ENCODE peak calls at places on chromosomes 2 and 18, in six cellular contexts. L is hepatocyte, O is neural progenitor cell, A is dorsolateral prefrontal cortex, G is adrenal gland, J is colonic mucosa. Q is an unnamed sample.

GRCh38 chr18:11309172-11309571 is 159.8 kb upstream of the PIEZO2 start:
- DNase-seq in L (no peak), O (no peak), A (no peak), G (no peak), J (no peak), Q (peak)

GRCh38 chr2:41947701-41948396 is 100.0 kb upstream of the PKDCC start:
- DNase-seq in L (peak), O (peak), A (no peak), G (no peak), J (no peak), Q (peak)

GRCh38 chr2:28291811-28292455 is 100.7 kb upstream of the FOSL2 start:
- DNase-seq in L (no peak), O (no peak), A (no peak), G (no peak), J (no peak), Q (no peak)

GRCh38 chr2:133993160-133993559 is 260.7 kb upstream of the MGAT5 start:
- DNase-seq in L (peak), O (no peak), A (no peak), G (peak), J (no peak), Q (no peak)

GRCh38 chr2:30305235-30305634 is 73.9 kb downstream of the LBH start:
- DNase-seq in L (no peak), O (no peak), A (no peak), G (no peak), J (no peak), Q (no peak)

GRCh38 chr2:137383391-137383790 is 580.9 kb upstream of the HNMT start:
- DNase-seq in L (no peak), O (peak), A (no peak), G (no peak), J (no peak), Q (no peak)

GRCh38 chr2:35548171-35548570 is 807.4 kb upstream of the CRIM1 start:
- DNase-seq in L (peak), O (no peak), A (no peak), G (no peak), J (no peak), Q (no peak)

GRCh38 chr2:57022496-57022895 is 838.7 kb downstream of the CCDC85A start:
- DNase-seq in L (no peak), O (peak), A (no peak), G (no peak), J (no peak), Q (peak)

GRCh38 chr2:170148161-170148560 is 29.8 kb upstream of the MYO3B start:
- DNase-seq in L (no peak), O (no peak), A (no peak), G (no peak), J (no peak), Q (no peak)

GRCh38 chr2:142596334-142597088 is 281.0 kb upstream of the KYNU start:
- DNase-seq in L (no peak), O (no peak), A (no peak), G (no peak), J (no peak), Q (no peak)

GRCh38 chr2:88601302-88601701 is 26.0 kb downstream of the EIF2AK3 start:
- DNase-seq in L (peak), O (no peak), A (no peak), G (no peak), J (no peak), Q (no peak)

GRCh38 chr2:201500534-201500933 is 49.0 kb downstream of the STRADB start:
- DNase-seq in L (no peak), O (no peak), A (no peak), G (no peak), J (no peak), Q (no peak)

GRCh38 chr2:120476141-120476540 is 130.2 kb downstream of the INHBB start:
- DNase-seq in L (no peak), O (no peak), A (no peak), G (no peak), J (no peak), Q (peak)

GRCh38 chr18:13067124-13067523 is 76.0 kb downstream of the CEP192 start:
- DNase-seq in L (no peak), O (no peak), A (no peak), G (no peak), J (no peak), Q (no peak)

GRCh38 chr2:207055254-207055653 is 110.5 kb downstream of the KLF7 start:
- DNase-seq in L (no peak), O (no peak), A (no peak), G (no peak), J (no peak), Q (no peak)

GRCh38 chr2:18885457-18885856 is 296.1 kb upstream of the NT5C1B start:
- DNase-seq in L (no peak), O (no peak), A (no peak), G (no peak), J (no peak), Q (no peak)

GRCh38 chr18:54386043-54386442 is 28.3 kb downstream of the C18orf54 start:
- DNase-seq in L (peak), O (peak), A (no peak), G (no peak), J (no peak), Q (no peak)

GRCh38 chr18:61556316-61556715 is 223.1 kb downstream of the CDH20 start:
- DNase-seq in L (no peak), O (no peak), A (no peak), G (no peak), J (no peak), Q (no peak)

GRCh38 chr18:26089247-26090129 is 925 bp downstream of the SS18 start:
- DNase-seq in L (peak), O (peak), A (no peak), G (no peak), J (peak), Q (no peak)

GRCh38 chr2:141439524-141439923 is 691.3 kb downstream of the LRP1B start:
- DNase-seq in L (no peak), O (no peak), A (no peak), G (no peak), J (no peak), Q (no peak)

GRCh38 chr2:179917272-179917671 is 55.9 kb upstream of the ZNF385B start:
- DNase-seq in L (peak), O (no peak), A (no peak), G (no peak), J (no peak), Q (no peak)

GRCh38 chr2:159807183-159808037 is 9.4 kb upstream of the CD302 start:
- DNase-seq in L (peak), O (peak), A (no peak), G (peak), J (peak), Q (peak)

GRCh38 chr2:68726608-68727367 is 7.8 kb upstream of the ARHGAP25 start:
- DNase-seq in L (no peak), O (no peak), A (no peak), G (no peak), J (no peak), Q (no peak)

GRCh38 chr2:19033240-19033639 is 325.2 kb downstream of the OSR1 start:
- DNase-seq in L (no peak), O (no peak), A (no peak), G (no peak), J (no peak), Q (no peak)

GRCh38 chr2:7083580-7084509 is 166.6 kb downstream of the RNF144A start:
- DNase-seq in L (peak), O (peak), A (no peak), G (no peak), J (no peak), Q (peak)

GRCh38 chr2:43344911-43345373 is 118.5 kb upstream of the ZFP36L2 start:
- DNase-seq in L (peak), O (no peak), A (no peak), G (no peak), J (no peak), Q (no peak)

GRCh38 chr2:200466703-200467418 is 43.0 kb downstream of the KCTD18 start:
- DNase-seq in L (no peak), O (no peak), A (no peak), G (peak), J (no peak), Q (no peak)

GRCh38 chr2:74238879-74239278 is 40.5 kb downstream of the MTHFD2 start:
- DNase-seq in L (no peak), O (no peak), A (no peak), G (no peak), J (no peak), Q (no peak)

GRCh38 chr18:41842886-41843285 is 112.1 kb upstream of the PIK3C3 start:
- DNase-seq in L (no peak), O (no peak), A (no peak), G (no peak), J (no peak), Q (no peak)

GRCh38 chr2:199596549-199596948 is 138.8 kb upstream of the SATB2 start:
- DNase-seq in L (no peak), O (peak), A (no peak), G (no peak), J (peak), Q (no peak)

GRCh38 chr2:48116518-48116917 is 210.2 kb upstream of the FBXO11 start:
- DNase-seq in L (no peak), O (no peak), A (no peak), G (no peak), J (no peak), Q (no peak)

GRCh38 chr18:70288171-70288850 is 534 bp upstream of the SOCS6 start:
- DNase-seq in L (peak), O (peak), A (no peak), G (peak), J (peak), Q (peak)

GRCh38 chr2:164992818-164993217 is 37.5 kb upstream of the SLC38A11 start:
- DNase-seq in L (peak), O (peak), A (no peak), G (peak), J (peak), Q (peak)

GRCh38 chr2:42806786-42807185 is 14.4 kb upstream of the HAAO start:
- DNase-seq in L (no peak), O (no peak), A (no peak), G (no peak), J (no peak), Q (no peak)

GRCh38 chr2:219603784-219604183 is 6.1 kb downstream of the STK11IP start:
- DNase-seq in L (no peak), O (no peak), A (no peak), G (no peak), J (no peak), Q (no peak)

GRCh38 chr2:239926587-239927234 is 98.4 kb downstream of the NDUFA10 start:
- DNase-seq in L (no peak), O (no peak), A (peak), G (peak), J (peak), Q (no peak)

GRCh38 chr2:239930378-239930777 is 94.8 kb downstream of the NDUFA10 start:
- DNase-seq in L (no peak), O (no peak), A (peak), G (peak), J (peak), Q (peak)

GRCh38 chr2:239929504-239929903 is 95.6 kb downstream of the NDUFA10 start:
- DNase-seq in L (no peak), O (no peak), A (peak), G (peak), J (peak), Q (peak)

GRCh38 chr2:239928457-239929350 is 96.4 kb downstream of the NDUFA10 start:
- DNase-seq in L (no peak), O (peak), A (peak), G (peak), J (peak), Q (peak)

GRCh38 chr2:239927424-239927981 is 97.6 kb downstream of the NDUFA10 start:
- DNase-seq in L (peak), O (no peak), A (peak), G (peak), J (peak), Q (peak)
- H3K4me3 ChIP-seq in L (no peak), O (no peak), A (peak), G (no peak), J (no peak), Q (no peak)

DNA sequence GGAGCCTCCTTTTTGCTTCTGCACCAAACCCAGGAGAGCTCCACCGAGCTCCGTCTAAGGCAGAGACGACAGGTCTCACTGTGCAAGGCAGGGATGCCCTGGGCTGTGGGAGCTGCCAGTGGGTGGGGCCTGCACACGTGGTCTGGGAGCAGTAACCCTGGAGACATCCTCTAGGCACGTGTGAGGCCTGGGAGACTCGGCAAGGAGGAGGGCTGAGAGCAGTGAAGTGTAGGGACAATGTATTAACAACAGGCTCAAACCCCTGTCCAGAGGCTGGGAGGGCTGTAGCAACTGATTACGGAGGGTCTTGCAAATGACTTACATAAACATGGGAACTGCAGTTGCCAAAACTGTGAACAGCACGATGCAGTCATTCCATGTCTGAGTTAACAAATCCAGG is 45.1 kb downstream of the CYP27C1 start:
- DNase-seq in L (peak), O (no peak), A (no peak), G (peak), J (peak), Q (no peak)
- H3K27ac ChIP-seq in L (peak), O (no peak), A (peak), G (peak), J (peak), Q (no peak)

DNA sequence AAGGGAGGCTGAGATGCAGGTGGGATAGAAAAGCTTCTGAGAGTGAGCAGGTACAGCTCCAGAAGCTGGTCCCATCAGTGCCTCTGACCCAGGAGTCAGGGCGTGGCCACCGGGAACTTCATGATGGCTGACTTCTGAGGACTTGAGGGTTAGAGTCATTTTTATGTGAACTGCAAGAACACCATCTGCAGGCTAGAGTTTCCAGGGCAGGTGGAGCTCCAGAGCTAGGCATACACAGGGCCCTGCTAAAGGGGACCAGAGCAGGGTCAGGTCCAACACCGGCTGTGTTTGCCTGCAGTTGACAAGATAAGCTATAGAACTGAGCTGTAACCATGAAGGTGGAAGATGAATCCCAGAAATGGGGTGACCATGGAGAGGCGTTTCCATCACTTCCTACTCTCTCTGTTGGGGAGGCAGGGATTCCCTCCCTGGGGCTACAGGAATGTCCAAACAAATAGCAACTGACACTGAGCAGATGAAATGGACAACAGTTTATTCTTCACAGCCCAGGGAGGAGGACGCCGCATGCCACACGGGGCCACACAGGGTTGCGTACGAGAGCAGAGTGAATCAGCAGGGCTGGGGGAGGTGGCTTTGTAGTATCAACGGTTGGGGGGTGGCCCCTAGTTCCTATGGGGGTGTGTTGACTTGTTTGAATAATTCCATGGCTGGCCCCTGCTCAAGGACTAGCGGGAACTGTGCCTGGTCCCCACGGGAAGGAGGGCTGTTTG is 77.6 kb upstream of the ZNF516 start:
- DNase-seq in L (peak), O (no peak), A (no peak), G (no peak), J (no peak), Q (no peak)
- TF ChIP-seq CTCF in L (peak), O (no peak), A (no peak), G (no peak), J (no peak), Q (no peak)

GRCh38 chr2:17301437-17301836 is 216.8 kb downstream of the RAD51AP2 start:
- DNase-seq in L (no peak), O (peak), A (no peak), G (no peak), J (no peak), Q (no peak)

GRCh38 chr2:17306219-17306618 is 212.0 kb downstream of the RAD51AP2 start:
- DNase-seq in L (no peak), O (no peak), A (no peak), G (no peak), J (no peak), Q (no peak)

GRCh38 chr2:17300141-17300540 is 218.1 kb downstream of the RAD51AP2 start:
- DNase-seq in L (peak), O (no peak), A (no peak), G (no peak), J (no peak), Q (no peak)

GRCh38 chr2:17303496-17303895 is 214.7 kb downstream of the RAD51AP2 start:
- DNase-seq in L (no peak), O (no peak), A (no peak), G (no peak), J (no peak), Q (no peak)

GRCh38 chr2:17303054-17303453 is 215.2 kb downstream of the RAD51AP2 start:
- DNase-seq in L (no peak), O (no peak), A (no peak), G (no peak), J (no peak), Q (no peak)
- H3K4me3 ChIP-seq in L (no peak), O (no peak), A (no peak), G (no peak), J (no peak), Q (no peak)

DNA sequence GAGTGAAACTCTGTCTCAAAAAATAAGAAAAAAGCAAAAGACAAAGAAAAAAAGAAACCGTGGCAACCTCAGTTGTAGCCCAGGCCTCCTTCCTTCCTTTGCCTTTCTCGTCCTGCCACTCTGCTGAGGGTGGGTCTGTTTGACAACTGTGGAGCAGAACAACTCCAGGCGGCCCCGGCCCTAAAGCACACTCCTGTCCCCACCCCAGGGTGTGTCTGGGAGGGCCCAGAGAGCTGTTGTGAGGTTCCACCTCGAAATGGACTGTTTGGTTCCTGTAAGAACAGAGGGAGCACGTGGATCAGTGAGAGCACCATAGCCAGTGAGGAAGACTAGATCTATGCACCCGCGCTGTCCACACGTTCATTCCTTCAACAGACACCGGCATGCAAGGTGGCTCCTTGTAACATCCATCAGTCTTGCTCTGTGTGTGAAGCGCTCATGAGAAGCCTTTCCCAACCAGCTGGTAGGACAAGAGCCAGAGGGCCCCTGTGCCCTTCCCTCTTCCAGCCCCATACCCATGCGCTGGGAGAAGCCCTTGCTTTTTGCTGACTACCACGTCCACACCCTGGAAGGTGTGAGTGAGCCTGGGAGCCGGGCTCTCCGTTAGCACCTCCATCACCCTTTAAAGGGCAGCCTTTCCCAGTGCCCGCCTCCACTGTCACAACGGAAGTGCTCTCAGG is 61.6 kb downstream of the SOWAHC start:
- DNase-seq in L (no peak), O (no peak), A (no peak), G (peak), J (peak), Q (no peak)
- H3K27ac ChIP-seq in L (peak), O (no peak), A (no peak), G (no peak), J (peak), Q (no peak)

GRCh38 chr18:74604366-74604765 is 6.7 kb downstream of the ZNF407 start:
- DNase-seq in L (no peak), O (no peak), A (no peak), G (no peak), J (no peak), Q (no peak)

GRCh38 chr18:74595425-74595824 is 2.2 kb upstream of the ZNF407 start:
- DNase-seq in L (no peak), O (no peak), A (no peak), G (no peak), J (no peak), Q (no peak)

GRCh38 chr18:74597662-74598349 is at the start of gene ZNF407:
- DNase-seq in L (peak), O (peak), A (peak), G (peak), J (peak), Q (peak)

GRCh38 chr18:74596959-74597661 is 560 bp upstream of the ZNF407 start:
- DNase-seq in L (peak), O (peak), A (peak), G (peak), J (peak), Q (peak)

DNA sequence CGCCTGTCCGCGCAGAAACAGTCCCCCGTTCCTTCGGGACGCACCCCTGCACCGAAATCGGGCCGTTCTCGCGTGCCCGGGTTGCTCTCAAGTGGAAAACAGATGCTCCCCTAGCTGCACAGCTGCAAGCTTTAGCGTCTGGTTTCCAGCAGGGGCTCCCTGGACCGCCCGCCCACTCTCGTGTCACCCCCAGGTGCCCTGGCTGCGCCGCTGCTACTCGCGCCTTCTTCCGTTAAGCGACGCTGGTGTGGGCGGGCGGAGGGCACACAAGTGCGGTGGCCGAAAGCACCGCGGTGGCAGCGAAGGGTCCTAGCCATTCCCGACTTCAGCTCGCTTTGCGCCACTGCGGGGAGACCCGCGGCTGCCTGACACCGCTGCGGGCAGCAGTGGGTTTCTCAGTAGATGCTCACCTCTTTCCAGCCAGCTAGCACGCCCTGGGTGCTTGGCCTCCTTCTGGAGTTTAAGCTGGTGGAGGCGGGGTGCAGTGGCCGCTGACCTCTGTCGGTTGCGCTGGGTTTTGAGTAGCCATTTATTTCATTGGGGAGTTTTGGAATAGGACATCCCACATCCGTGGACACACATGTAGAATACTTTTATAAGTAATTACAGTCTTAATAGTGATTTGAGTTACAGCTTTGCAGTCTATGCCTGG is 806 bp downstream of the ZNF407 start:
- DNase-seq in L (peak), O (peak), A (no peak), G (peak), J (peak), Q (peak)
- TF ChIP-seq CTCF in L (peak), O (peak), A (peak), G (no peak), J (no peak), Q (peak)